ENCODE peak calls at places on chromosomes 12 and 14, in eight cellular contexts. One of them, this sample, is unnamed.

GRCh38 chr12:122987086-122987951 is 6.8 kb downstream of the ARL6IP4 start:
- DNase-seq in aorta: no peak
- DNase-seq in left ventricle myocardium inferior: no peak
- DNase-seq in effector memory CD4-positive, alpha-beta T cell: no peak
- DNase-seq in ovary: peak; percentile 26
- DNase-seq in tibial artery: no peak
- DNase-seq in CD8-positive, alpha-beta T cell: no peak
- DNase-seq in coronary artery: no peak
- DNase-seq in this sample: no peak

GRCh38 chr12:117036547-117036946 is 62.7 kb downstream of the TESC start:
- DNase-seq in ovary: no peak
- DNase-seq in coronary artery: no peak
- DNase-seq in aorta: peak; percentile 63
- DNase-seq in effector memory CD4-positive, alpha-beta T cell: no peak
- DNase-seq in tibial artery: no peak
- DNase-seq in CD8-positive, alpha-beta T cell: no peak
- DNase-seq in left ventricle myocardium inferior: no peak
- DNase-seq in this sample: no peak

GRCh38 chr14:57707219-57707618 is 158.7 kb downstream of the SLC35F4 start:
- DNase-seq in coronary artery: no peak
- DNase-seq in tibial artery: no peak
- DNase-seq in CD8-positive, alpha-beta T cell: no peak
- DNase-seq in aorta: no peak
- DNase-seq in left ventricle myocardium inferior: no peak
- DNase-seq in effector memory CD4-positive, alpha-beta T cell: no peak
- DNase-seq in ovary: no peak
- DNase-seq in this sample: no peak

GRCh38 chr14:102775855-102776760 is 1.1 kb upstream of the TRAF3 start:
- DNase-seq in aorta: no peak
- DNase-seq in effector memory CD4-positive, alpha-beta T cell: no peak
- DNase-seq in ovary: peak; percentile 31
- DNase-seq in tibial artery: peak; percentile 45
- DNase-seq in CD8-positive, alpha-beta T cell: no peak
- DNase-seq in coronary artery: no peak
- DNase-seq in left ventricle myocardium inferior: no peak
- DNase-seq in this sample: no peak

GRCh38 chr14:96268426-96269358 is 12.7 kb downstream of the BDKRB1 start:
- DNase-seq in effector memory CD4-positive, alpha-beta T cell: no peak
- DNase-seq in CD8-positive, alpha-beta T cell: no peak
- DNase-seq in left ventricle myocardium inferior: no peak
- DNase-seq in aorta: peak; percentile 83
- DNase-seq in coronary artery: no peak
- DNase-seq in tibial artery: peak; percentile 45
- DNase-seq in ovary: peak; percentile 17
- DNase-seq in this sample: no peak

GRCh38 chr14:58878740-58879139 is 241.0 kb downstream of the DACT1 start:
- DNase-seq in coronary artery: no peak
- DNase-seq in ovary: no peak
- DNase-seq in CD8-positive, alpha-beta T cell: no peak
- DNase-seq in left ventricle myocardium inferior: no peak
- DNase-seq in effector memory CD4-positive, alpha-beta T cell: no peak
- DNase-seq in aorta: no peak
- DNase-seq in tibial artery: no peak
- DNase-seq in this sample: no peak

GRCh38 chr12:3490848-3491382 is at the start of gene PRMT8:
- DNase-seq in ovary: no peak
- DNase-seq in CD8-positive, alpha-beta T cell: no peak
- DNase-seq in left ventricle myocardium inferior: no peak
- DNase-seq in tibial artery: no peak
- DNase-seq in coronary artery: no peak
- DNase-seq in effector memory CD4-positive, alpha-beta T cell: no peak
- DNase-seq in aorta: peak; percentile 69
- DNase-seq in this sample: no peak

GRCh38 chr12:128455849-128456248 is 188.9 kb downstream of the TMEM132C start:
- DNase-seq in tibial artery: no peak
- DNase-seq in effector memory CD4-positive, alpha-beta T cell: no peak
- DNase-seq in coronary artery: no peak
- DNase-seq in ovary: no peak
- DNase-seq in CD8-positive, alpha-beta T cell: no peak
- DNase-seq in left ventricle myocardium inferior: no peak
- DNase-seq in aorta: no peak
- DNase-seq in this sample: no peak

GRCh38 chr14:100679707-100680438 is 46.8 kb upstream of the DLK1 start:
- DNase-seq in coronary artery: no peak
- DNase-seq in effector memory CD4-positive, alpha-beta T cell: no peak
- DNase-seq in left ventricle myocardium inferior: peak; percentile 72
- DNase-seq in ovary: peak; percentile 85
- DNase-seq in aorta: no peak
- DNase-seq in CD8-positive, alpha-beta T cell: no peak
- DNase-seq in tibial artery: no peak
- DNase-seq in this sample: no peak

GRCh38 chr14:69094481-69094880 is 58.4 kb downstream of the DCAF5 start:
- DNase-seq in ovary: no peak
- DNase-seq in tibial artery: no peak
- DNase-seq in coronary artery: no peak
- DNase-seq in CD8-positive, alpha-beta T cell: no peak
- DNase-seq in aorta: no peak
- DNase-seq in left ventricle myocardium inferior: no peak
- DNase-seq in effector memory CD4-positive, alpha-beta T cell: no peak
- DNase-seq in this sample: no peak

GRCh38 chr12:106090586-106091411 is 48.0 kb downstream of the NUAK1 start:
- DNase-seq in effector memory CD4-positive, alpha-beta T cell: no peak
- DNase-seq in aorta: peak; percentile 86
- DNase-seq in coronary artery: peak; percentile 92
- DNase-seq in ovary: peak; percentile 49
- DNase-seq in CD8-positive, alpha-beta T cell: no peak
- DNase-seq in tibial artery: peak; percentile 81
- DNase-seq in left ventricle myocardium inferior: no peak
- DNase-seq in this sample: no peak

GRCh38 chr12:68319988-68320623 is 12.1 kb downstream of the MDM1 start:
- DNase-seq in coronary artery: no peak
- DNase-seq in aorta: no peak
- DNase-seq in effector memory CD4-positive, alpha-beta T cell: no peak
- DNase-seq in left ventricle myocardium inferior: peak; percentile 19
- DNase-seq in CD8-positive, alpha-beta T cell: no peak
- DNase-seq in ovary: peak; percentile 30
- DNase-seq in tibial artery: peak; percentile 23
- DNase-seq in this sample: no peak

GRCh38 chr14:75927564-75928087 is 54.2 kb downstream of the TGFB3 start:
- DNase-seq in coronary artery: no peak
- DNase-seq in tibial artery: no peak
- DNase-seq in effector memory CD4-positive, alpha-beta T cell: no peak
- DNase-seq in CD8-positive, alpha-beta T cell: no peak
- DNase-seq in aorta: no peak
- DNase-seq in left ventricle myocardium inferior: no peak
- DNase-seq in ovary: no peak
- DNase-seq in this sample: no peak

GRCh38 chr12:64735447-64735846 is 23.8 kb downstream of the GNS start:
- DNase-seq in aorta: no peak
- DNase-seq in ovary: no peak
- DNase-seq in CD8-positive, alpha-beta T cell: no peak
- DNase-seq in effector memory CD4-positive, alpha-beta T cell: no peak
- DNase-seq in left ventricle myocardium inferior: no peak
- DNase-seq in tibial artery: no peak
- DNase-seq in coronary artery: no peak
- DNase-seq in this sample: no peak

GRCh38 chr12:64739778-64740177 is 19.4 kb downstream of the GNS start:
- DNase-seq in left ventricle myocardium inferior: no peak
- DNase-seq in CD8-positive, alpha-beta T cell: no peak
- DNase-seq in ovary: no peak
- DNase-seq in aorta: no peak
- DNase-seq in tibial artery: no peak
- DNase-seq in effector memory CD4-positive, alpha-beta T cell: no peak
- DNase-seq in coronary artery: no peak
- DNase-seq in this sample: no peak

GRCh38 chr12:64733857-64734256 is 25.3 kb downstream of the GNS start:
- DNase-seq in ovary: no peak
- DNase-seq in aorta: peak; percentile 83
- DNase-seq in tibial artery: no peak
- DNase-seq in left ventricle myocardium inferior: peak; percentile 66
- DNase-seq in effector memory CD4-positive, alpha-beta T cell: no peak
- DNase-seq in coronary artery: no peak
- DNase-seq in CD8-positive, alpha-beta T cell: no peak
- DNase-seq in this sample: no peak

GRCh38 chr12:64737539-64737938 is 21.7 kb downstream of the GNS start:
- DNase-seq in aorta: no peak
- DNase-seq in ovary: no peak
- DNase-seq in coronary artery: no peak
- DNase-seq in effector memory CD4-positive, alpha-beta T cell: no peak
- DNase-seq in tibial artery: no peak
- DNase-seq in CD8-positive, alpha-beta T cell: peak; percentile 18
- DNase-seq in left ventricle myocardium inferior: no peak
- DNase-seq in this sample: no peak

GRCh38 chr12:64736771-64737170 is 22.4 kb downstream of the GNS start:
- DNase-seq in effector memory CD4-positive, alpha-beta T cell: no peak
- DNase-seq in coronary artery: no peak
- DNase-seq in ovary: no peak
- DNase-seq in aorta: no peak
- DNase-seq in tibial artery: no peak
- DNase-seq in left ventricle myocardium inferior: no peak
- DNase-seq in CD8-positive, alpha-beta T cell: no peak
- DNase-seq in this sample: no peak
- H3K27ac ChIP-seq in effector memory CD4-positive, alpha-beta T cell: no peak overlapping the region
- H3K27ac ChIP-seq in coronary artery: no peak overlapping the region
- H3K27ac ChIP-seq in ovary: no peak overlapping the region
- H3K27ac ChIP-seq in aorta: no peak overlapping the region
- H3K27ac ChIP-seq in tibial artery: no peak overlapping the region
- H3K27ac ChIP-seq in left ventricle myocardium inferior: no peak overlapping the region
- H3K27ac ChIP-seq in CD8-positive, alpha-beta T cell: no peak overlapping the region
- H3K27ac ChIP-seq in this sample: no peak overlapping the region

DNA sequence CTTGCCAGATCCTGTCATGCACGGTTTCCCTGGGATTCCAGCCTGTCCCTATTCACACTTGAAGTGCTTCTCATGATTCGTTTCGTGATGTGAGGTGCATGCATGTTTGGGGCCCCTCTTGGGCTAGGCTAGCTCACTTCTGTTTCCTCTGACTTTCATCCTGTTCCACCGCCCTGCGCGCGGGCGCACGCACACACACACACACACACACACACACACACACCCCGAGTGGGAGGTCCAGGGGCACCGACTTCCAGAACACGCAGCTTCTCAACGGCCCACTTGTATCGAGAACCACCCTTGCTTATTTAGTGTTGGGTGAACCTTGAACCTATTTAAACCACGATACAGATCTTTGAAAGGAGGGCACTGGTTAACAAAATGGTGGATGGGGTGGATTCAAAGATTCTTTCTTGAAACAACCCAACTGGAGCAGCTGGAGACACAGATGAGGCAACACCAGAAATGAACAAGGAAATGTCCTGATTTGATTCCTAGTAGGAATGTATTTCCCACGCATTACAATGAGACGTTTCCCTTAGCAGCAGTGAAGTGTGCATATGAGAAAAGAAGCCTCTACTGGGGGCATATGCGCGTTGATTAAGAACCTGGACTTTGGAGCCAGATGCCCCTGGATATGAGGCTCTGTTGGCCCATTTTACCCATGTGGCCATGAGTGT is 16.3 kb downstream of the ELK3 start:
- DNase-seq in left ventricle myocardium inferior: no peak
- DNase-seq in effector memory CD4-positive, alpha-beta T cell: peak; percentile 19
- DNase-seq in ovary: no peak
- DNase-seq in CD8-positive, alpha-beta T cell: peak; percentile 26
- DNase-seq in coronary artery: peak; percentile 65
- DNase-seq in aorta: no peak
- DNase-seq in tibial artery: no peak
- DNase-seq in this sample: no peak
- H3K4me3 ChIP-seq in left ventricle myocardium inferior: no peak overlapping the region
- H3K4me3 ChIP-seq in effector memory CD4-positive, alpha-beta T cell: peak overlapping the region; percentile 33
- H3K4me3 ChIP-seq in ovary: no peak overlapping the region
- H3K4me3 ChIP-seq in CD8-positive, alpha-beta T cell: peak overlapping the region; percentile 43
- H3K4me3 ChIP-seq in coronary artery: no peak overlapping the region
- H3K4me3 ChIP-seq in aorta: no peak overlapping the region
- H3K4me3 ChIP-seq in tibial artery: no peak overlapping the region
- H3K4me3 ChIP-seq in this sample: no peak overlapping the region

GRCh38 chr12:107277850-107278249 is 184.5 kb upstream of the CRY1 start:
- DNase-seq in ovary: no peak
- DNase-seq in coronary artery: no peak
- DNase-seq in CD8-positive, alpha-beta T cell: no peak
- DNase-seq in tibial artery: no peak
- DNase-seq in aorta: no peak
- DNase-seq in left ventricle myocardium inferior: no peak
- DNase-seq in effector memory CD4-positive, alpha-beta T cell: no peak
- DNase-seq in this sample: no peak
- H3K27ac ChIP-seq in ovary: no peak overlapping the region
- H3K27ac ChIP-seq in coronary artery: no peak overlapping the region
- H3K27ac ChIP-seq in CD8-positive, alpha-beta T cell: no peak overlapping the region
- H3K27ac ChIP-seq in tibial artery: no peak overlapping the region
- H3K27ac ChIP-seq in aorta: no peak overlapping the region
- H3K27ac ChIP-seq in left ventricle myocardium inferior: no peak overlapping the region
- H3K27ac ChIP-seq in effector memory CD4-positive, alpha-beta T cell: no peak overlapping the region
- H3K27ac ChIP-seq in this sample: no peak overlapping the region

GRCh38 chr12:52949413-52950331 is 754 bp downstream of the KRT18 start:
- DNase-seq in CD8-positive, alpha-beta T cell: no peak
- DNase-seq in coronary artery: no peak
- DNase-seq in left ventricle myocardium inferior: no peak
- DNase-seq in aorta: no peak
- DNase-seq in ovary: no peak
- DNase-seq in tibial artery: no peak
- DNase-seq in effector memory CD4-positive, alpha-beta T cell: no peak
- DNase-seq in this sample: no peak

GRCh38 chr12:52945389-52946232 is 3.3 kb upstream of the KRT18 start:
- DNase-seq in coronary artery: no peak
- DNase-seq in aorta: no peak
- DNase-seq in left ventricle myocardium inferior: no peak
- DNase-seq in CD8-positive, alpha-beta T cell: no peak
- DNase-seq in ovary: no peak
- DNase-seq in effector memory CD4-positive, alpha-beta T cell: no peak
- DNase-seq in tibial artery: no peak
- DNase-seq in this sample: no peak

GRCh38 chr12:52946334-52946733 is 2.6 kb upstream of the KRT18 start:
- DNase-seq in tibial artery: no peak
- DNase-seq in CD8-positive, alpha-beta T cell: no peak
- DNase-seq in coronary artery: no peak
- DNase-seq in ovary: no peak
- DNase-seq in left ventricle myocardium inferior: no peak
- DNase-seq in effector memory CD4-positive, alpha-beta T cell: no peak
- DNase-seq in aorta: no peak
- DNase-seq in this sample: no peak

GRCh38 chr12:52946797-52947547 is 1.9 kb upstream of the KRT18 start:
- DNase-seq in aorta: no peak
- DNase-seq in ovary: no peak
- DNase-seq in tibial artery: no peak
- DNase-seq in coronary artery: no peak
- DNase-seq in CD8-positive, alpha-beta T cell: no peak
- DNase-seq in effector memory CD4-positive, alpha-beta T cell: no peak
- DNase-seq in left ventricle myocardium inferior: no peak
- DNase-seq in this sample: no peak

DNA sequence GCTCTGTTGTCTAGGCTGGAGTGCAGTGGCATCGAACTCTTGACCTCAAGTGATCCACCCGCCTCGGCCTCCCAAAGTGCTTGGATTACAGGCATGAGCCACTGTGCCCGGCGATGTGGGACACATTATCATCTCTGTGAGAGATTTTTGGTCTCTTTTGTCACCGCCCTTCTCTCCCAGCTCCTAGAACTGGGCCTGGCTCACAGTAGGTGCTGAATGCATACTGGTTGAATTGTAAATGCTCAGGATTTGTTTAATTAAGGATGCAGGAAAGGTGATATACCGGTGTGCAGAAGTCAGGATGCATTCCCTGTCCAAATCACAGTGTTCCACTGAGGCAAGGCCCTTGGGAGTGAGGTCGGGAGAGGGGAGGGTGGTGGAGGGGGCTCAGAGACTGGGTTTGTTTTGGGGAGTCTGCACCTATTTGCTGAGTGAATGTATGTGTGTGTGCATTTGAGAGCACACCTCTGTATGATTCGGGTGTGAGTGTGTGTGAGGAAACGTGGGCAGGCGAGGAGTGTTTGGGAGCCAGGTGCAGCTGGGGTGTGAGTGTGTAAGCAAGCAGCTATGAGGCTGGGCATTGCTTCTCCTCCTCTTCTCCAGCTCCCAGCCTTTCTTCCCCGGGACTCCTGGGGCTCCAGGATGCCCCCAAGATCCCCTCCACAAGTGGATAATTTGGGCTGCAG is 1.0 kb upstream of the KRT18 start:
- DNase-seq in ovary: no peak
- DNase-seq in aorta: no peak
- DNase-seq in coronary artery: no peak
- DNase-seq in left ventricle myocardium inferior: no peak
- DNase-seq in CD8-positive, alpha-beta T cell: no peak
- DNase-seq in tibial artery: no peak
- DNase-seq in effector memory CD4-positive, alpha-beta T cell: no peak
- DNase-seq in this sample: no peak
- H3K4me3 ChIP-seq in ovary: no peak overlapping the region
- H3K4me3 ChIP-seq in aorta: no peak overlapping the region
- H3K4me3 ChIP-seq in coronary artery: no peak overlapping the region
- H3K4me3 ChIP-seq in left ventricle myocardium inferior: no peak overlapping the region
- H3K4me3 ChIP-seq in CD8-positive, alpha-beta T cell: no peak overlapping the region
- H3K4me3 ChIP-seq in tibial artery: no peak overlapping the region
- H3K4me3 ChIP-seq in effector memory CD4-positive, alpha-beta T cell: no peak overlapping the region
- H3K4me3 ChIP-seq in this sample: no peak overlapping the region